ENCODE peak calls at places on chromosomes 12 and 14, in four cellular contexts. F is stimulated activated CD8-positive, alpha-beta memory T cell treated with anti-CD3 and anti-CD28 coated beads, Interleukin-15, amount 100 ng/mL, for 24 hours; L is psoas muscle; V is activated T-helper 2 cell treated with anti-CD3 and anti-CD28 coated beads, Interferon-gamma antibody, Interleukin-2, Interleukin-4, amounts not matched to agents 10 μg/mL and 5 μg/mL and 100 μg/mL, durations not matched to agents 14 hours and 24 hours and 36 hours. H is an unnamed sample.

GRCh38 chr12:4824415-4824814 is 85.3 kb upstream of the KCNA1 start:
- DNase-seq in F (no peak), L (no peak), V (no peak), H (no peak)

GRCh38 chr12:102955926-102956737 is 1.3 kb upstream of the ASCL1 start:
- DNase-seq in F (no peak), V (no peak), L (no peak), H (no peak)

GRCh38 chr14:92651793-92652382 is 96.5 kb downstream of the LGMN start:
- DNase-seq in F (no peak), L (peak), V (peak), H (no peak)

GRCh38 chr12:70741266-70741665 is 104.0 kb upstream of the PTPRB start:
- DNase-seq in F (no peak), L (no peak), V (no peak), H (no peak)

GRCh38 chr12:88052686-88053085 is 23.5 kb upstream of the C12orf50 start:
- DNase-seq in L (no peak), V (no peak), F (no peak), H (no peak)

GRCh38 chr14:68519788-68520187 is 273.1 kb downstream of the ZFP36L1 start:
- DNase-seq in L (no peak), F (no peak), V (no peak), H (no peak)

GRCh38 chr12:32454075-32454474 is 54.7 kb downstream of the FGD4 start:
- DNase-seq in F (no peak), L (no peak), V (no peak), H (no peak)

GRCh38 chr12:60263146-60263545 is 667.3 kb downstream of the SLC16A7 start:
- DNase-seq in F (no peak), L (no peak), V (no peak), H (no peak)

GRCh38 chr12:108129017-108129812 is at the start of gene WSCD2:
- DNase-seq in F (no peak), L (peak), V (no peak), H (peak)

GRCh38 chr14:69183735-69184134 is 7.6 kb upstream of the EXD2 start:
- DNase-seq in V (no peak), F (no peak), L (no peak), H (no peak)

GRCh38 chr12:131330106-131330820 is 376.6 kb downstream of the ADGRD1 start:
- DNase-seq in V (no peak), L (no peak), F (no peak), H (no peak)

GRCh38 chr14:72643317-72643801 is 250.5 kb downstream of the DPF3 start:
- DNase-seq in L (peak), V (no peak), F (no peak), H (no peak)

GRCh38 chr14:54567224-54567633 is 301 bp downstream of the SAMD4A start:
- DNase-seq in F (peak), V (no peak), L (no peak), H (no peak)

GRCh38 chr14:39880965-39881364 is 448.7 kb upstream of the FBXO33 start:
- DNase-seq in V (no peak), L (no peak), F (no peak), H (no peak)

GRCh38 chr12:64609543-64610091 is 678 bp upstream of the RASSF3 start:
- DNase-seq in V (no peak), L (no peak), F (no peak), H (no peak)

GRCh38 chr14:42095155-42095554 is 488.5 kb downstream of the LRFN5 start:
- DNase-seq in V (no peak), F (no peak), L (no peak), H (no peak)

GRCh38 chr12:101927999-101928398 is 50.6 kb downstream of the DRAM1 start:
- DNase-seq in L (no peak), V (no peak), F (no peak), H (no peak)

GRCh38 chr12:47307680-47308399 is 228.1 kb upstream of the AMIGO2 start:
- DNase-seq in L (no peak), V (peak), F (no peak), H (peak)

GRCh38 chr12:44668443-44668842 is 207.7 kb downstream of the NELL2 start:
- DNase-seq in V (no peak), F (no peak), L (no peak), H (no peak)

GRCh38 chr14:35362441-35362840 is 42.1 kb downstream of the NFKBIA start:
- DNase-seq in V (no peak), L (no peak), F (no peak), H (no peak)

GRCh38 chr12:77047341-77048202 is 17.8 kb downstream of the E2F7 start:
- DNase-seq in V (no peak), L (no peak), F (no peak), H (no peak)

H was measured in NCI-H1930.